ENCODE peak calls at places on chromosome 11, in seven cellular contexts. One of them, this sample, is unnamed.
A peak's percentile ranks its signal among the peaks of the same experiment; 100 is the strongest.

GRCh38 chr11:123584737-123585136 is 69.7 kb downstream of the SCN3B start:
- DNase-seq in hippocampal formation: no peak
- DNase-seq in EL: no peak
- DNase-seq in brain microvascular endothelial cell: no peak
- DNase-seq in H4: no peak
- DNase-seq in fibroblast of mammary gland: no peak
- DNase-seq in memory B cell: no peak
- DNase-seq in this sample: no peak

GRCh38 chr11:38330578-38330977 is 1732.5 kb upstream of the RAG2 start:
- DNase-seq in EL: no peak
- DNase-seq in H4: no peak
- DNase-seq in memory B cell: no peak
- DNase-seq in hippocampal formation: no peak
- DNase-seq in brain microvascular endothelial cell: no peak
- DNase-seq in fibroblast of mammary gland: no peak
- DNase-seq in this sample: no peak

GRCh38 chr11:93724090-93724489 is 17.2 kb downstream of the TAF1D start:
- DNase-seq in memory B cell: no peak
- DNase-seq in hippocampal formation: no peak
- DNase-seq in fibroblast of mammary gland: no peak
- DNase-seq in brain microvascular endothelial cell: no peak
- DNase-seq in EL: no peak
- DNase-seq in H4: no peak
- DNase-seq in this sample: no peak

GRCh38 chr11:26319906-26320305 is 12.0 kb upstream of the ANO3 start:
- DNase-seq in EL: no peak
- DNase-seq in hippocampal formation: no peak
- DNase-seq in fibroblast of mammary gland: peak; percentile 29
- DNase-seq in brain microvascular endothelial cell: peak; percentile 45
- DNase-seq in memory B cell: no peak
- DNase-seq in H4: peak; percentile 65
- DNase-seq in this sample: no peak

GRCh38 chr11:45560935-45561330 is 104.5 kb downstream of the CHST1 start:
- DNase-seq in H4: no peak
- DNase-seq in hippocampal formation: no peak
- DNase-seq in brain microvascular endothelial cell: no peak
- DNase-seq in EL: no peak
- DNase-seq in memory B cell: no peak
- DNase-seq in fibroblast of mammary gland: no peak
- DNase-seq in this sample: no peak

GRCh38 chr11:47726878-47727514 is 11.8 kb upstream of the AGBL2 start:
- DNase-seq in H4: no peak
- DNase-seq in hippocampal formation: no peak
- DNase-seq in fibroblast of mammary gland: no peak
- DNase-seq in brain microvascular endothelial cell: no peak
- DNase-seq in EL: no peak
- DNase-seq in memory B cell: no peak
- DNase-seq in this sample: no peak

GRCh38 chr11:123469089-123469488 is 39.0 kb downstream of the GRAMD1B start:
- DNase-seq in fibroblast of mammary gland: no peak
- DNase-seq in H4: no peak
- DNase-seq in EL: no peak
- DNase-seq in memory B cell: no peak
- DNase-seq in brain microvascular endothelial cell: no peak
- DNase-seq in hippocampal formation: no peak
- DNase-seq in this sample: no peak

GRCh38 chr11:76215946-76216345 is 9.6 kb upstream of the WNT11 start:
- DNase-seq in brain microvascular endothelial cell: peak; percentile 57
- DNase-seq in memory B cell: no peak
- DNase-seq in EL: peak; percentile 84
- DNase-seq in fibroblast of mammary gland: peak; percentile 50
- DNase-seq in hippocampal formation: no peak
- DNase-seq in H4: no peak
- DNase-seq in this sample: peak; percentile 36

This sample was measured in astrocyte.